ENCODE peak calls at places on chromosome 16, in five cellular contexts. H, D, V, E and Z are unnamed samples.

GRCh38 chr16:12976936-12977335 is 75.5 kb downstream of the SHISA9 start:
- DNase-seq in V (no peak), H (peak; percentile 49), E (peak; percentile 14), D (no peak), Z (no peak)

GRCh38 chr16:11224096-11224893 is 31.7 kb downstream of the SOCS1 start:
- DNase-seq in V (peak; percentile 62), E (no peak), D (no peak), H (peak; percentile 91), Z (peak; percentile 51)

GRCh38 chr16:70390774-70391173 is 44.1 kb downstream of the DDX19A start:
- DNase-seq in D (no peak), H (no peak), E (no peak), V (no peak), Z (no peak)

GRCh38 chr16:83967838-83968482 is at the start of gene NECAB2:
- DNase-seq in V (peak; percentile 67), H (peak; percentile 76), E (peak; percentile 53), D (peak; percentile 8), Z (no peak)

GRCh38 chr16:74999683-75000480 is 1.1 kb downstream of the ZNRF1 start:
- DNase-seq in E (no peak), D (no peak), H (peak; percentile 90), V (no peak), Z (peak; percentile 69)

GRCh38 chr16:57688987-57689771 is 5.4 kb upstream of the DRC7 start:
- DNase-seq in E (no peak), H (no peak), D (no peak), V (no peak), Z (no peak)

GRCh38 chr16:13229039-13229438 is 327.6 kb downstream of the SHISA9 start:
- DNase-seq in H (no peak), V (no peak), E (no peak), D (no peak), Z (no peak)

GRCh38 chr16:27237229-27238015 is 31.1 kb downstream of the NSMCE1 start:
- DNase-seq in E (no peak), D (no peak), V (no peak), H (no peak), Z (no peak)

GRCh38 chr16:31452631-31453106 is 6.6 kb upstream of the ARMC5 start:
- DNase-seq in H (peak; percentile 64), D (peak; percentile 94), V (no peak), E (no peak), Z (no peak)

GRCh38 chr16:24801761-24802302 is 43.9 kb upstream of the SLC5A11 start:
- DNase-seq in V (no peak), D (peak; percentile 11), E (no peak), H (no peak), Z (no peak)

GRCh38 chr16:72236866-72237265 is 64.9 kb upstream of the PMFBP1 start:
- DNase-seq in V (no peak), E (no peak), D (no peak), H (no peak), Z (no peak)

GRCh38 chr16:60788631-60789030 is 1247.6 kb downstream of the CDH8 start:
- DNase-seq in E (no peak), D (no peak), H (no peak), V (no peak), Z (no peak)

GRCh38 chr16:30884760-30885159 is 9.1 kb downstream of the BCL7C start:
- DNase-seq in E (no peak), D (no peak), H (no peak), V (peak; percentile 38), Z (no peak)

GRCh38 chr16:58331024-58331707 is 36.3 kb upstream of the PRSS54 start:
- DNase-seq in H (peak; percentile 91), E (peak; percentile 24), V (peak; percentile 79), D (no peak), Z (no peak)

GRCh38 chr16:22347100-22347820 is 27.2 kb downstream of the CDR2 start:
- DNase-seq in H (no peak), D (no peak), E (no peak), V (no peak), Z (no peak)

GRCh38 chr16:75193265-75193650 is 13.7 kb downstream of the CTRB2 start:
- DNase-seq in E (no peak), H (no peak), D (no peak), V (no peak), Z (no peak)

GRCh38 chr16:82177555-82177954 is 7.5 kb upstream of the MPHOSPH6 start:
- DNase-seq in H (no peak), E (no peak), V (no peak), D (no peak), Z (no peak)

GRCh38 chr16:50848755-50849514 is 107.0 kb downstream of the CYLD start:
- DNase-seq in E (no peak), D (no peak), H (no peak), V (no peak), Z (no peak)

GRCh38 chr16:88453621-88454314 is 688 bp downstream of the ZFPM1 start:
- DNase-seq in H (peak; percentile 65), V (no peak), D (no peak), E (no peak), Z (peak; percentile 35)

GRCh38 chr16:57612494-57612893 is 15.9 kb upstream of the ADGRG1 start:
- DNase-seq in H (peak; percentile 20), V (no peak), D (no peak), E (no peak), Z (peak; percentile 11)

GRCh38 chr16:23496826-23497542 is 13.3 kb downstream of the GGA2 start:
- DNase-seq in H (no peak), D (peak; percentile 21), E (no peak), V (no peak), Z (no peak)

GRCh38 chr16:72568502-72568901 is 396.5 kb upstream of the PMFBP1 start:
- DNase-seq in E (no peak), H (no peak), V (no peak), D (no peak), Z (no peak)

GRCh38 chr16:59973966-59974365 is 1239.8 kb upstream of the GOT2 start:
- DNase-seq in D (no peak), V (no peak), E (no peak), H (no peak), Z (no peak)

GRCh38 chr16:10729649-10730048 is 14.0 kb upstream of the NUBP1 start:
- DNase-seq in E (no peak), V (no peak), D (peak; percentile 38), H (no peak), Z (no peak)

GRCh38 chr16:27154573-27155521 is 48.5 kb upstream of the KDM8 start:
- DNase-seq in D (peak; percentile 21), H (peak; percentile 91), V (peak; percentile 78), E (peak; percentile 65), Z (peak; percentile 74)

GRCh38 chr16:82783933-82784566 is 157.3 kb downstream of the CDH13 start:
- DNase-seq in H (no peak), D (no peak), E (no peak), V (no peak), Z (peak; percentile 63)

GRCh38 chr16:27633221-27633620 is 83.3 kb downstream of the KATNIP start:
- DNase-seq in V (no peak), D (no peak), E (no peak), H (no peak), Z (no peak)

GRCh38 chr16:57411362-57411976 is 6.9 kb downstream of the CCL17 start:
- DNase-seq in E (no peak), V (no peak), D (no peak), H (no peak), Z (no peak)

GRCh38 chr16:57683599-57684545 is 10.7 kb upstream of the DRC7 start:
- DNase-seq in D (no peak), E (no peak), H (no peak), V (no peak), Z (no peak)

GRCh38 chr16:21703589-21704174 is 39.9 kb downstream of the OTOA start:
- DNase-seq in E (no peak), D (no peak), V (no peak), H (no peak), Z (no peak)

GRCh38 chr16:64092284-64092683 is 1029.6 kb downstream of the CDH11 start:
- DNase-seq in V (no peak), D (peak; percentile 65), E (no peak), H (no peak), Z (no peak)

GRCh38 chr16:46649571-46649970 is 28.4 kb upstream of the SHCBP1 start:
- DNase-seq in V (no peak), D (peak; percentile 51), E (no peak), H (no peak), Z (peak; percentile 31)

GRCh38 chr16:23146877-23147601 is 2.2 kb downstream of the USP31 start:
- DNase-seq in H (no peak), D (no peak), V (no peak), E (no peak), Z (no peak)

GRCh38 chr16:11534262-11534661 is 52.5 kb downstream of the LITAF start:
- DNase-seq in V (no peak), D (no peak), E (no peak), H (no peak), Z (no peak)

GRCh38 chr16:54805648-54806047 is 125.0 kb upstream of the IRX5 start:
- DNase-seq in D (no peak), V (no peak), H (no peak), E (no peak), Z (no peak)

GRCh38 chr16:83744521-83744981 is 63.2 kb upstream of the HSBP1 start:
- DNase-seq in V (peak; percentile 46), H (peak; percentile 67), D (peak; percentile 7), E (peak; percentile 2), Z (no peak)

GRCh38 chr16:69187891-69188451 is 1.0 kb downstream of the SNTB2 start:
- DNase-seq in V (peak; percentile 80), E (peak; percentile 31), D (no peak), H (peak; percentile 73), Z (peak; percentile 45)

DNA sequence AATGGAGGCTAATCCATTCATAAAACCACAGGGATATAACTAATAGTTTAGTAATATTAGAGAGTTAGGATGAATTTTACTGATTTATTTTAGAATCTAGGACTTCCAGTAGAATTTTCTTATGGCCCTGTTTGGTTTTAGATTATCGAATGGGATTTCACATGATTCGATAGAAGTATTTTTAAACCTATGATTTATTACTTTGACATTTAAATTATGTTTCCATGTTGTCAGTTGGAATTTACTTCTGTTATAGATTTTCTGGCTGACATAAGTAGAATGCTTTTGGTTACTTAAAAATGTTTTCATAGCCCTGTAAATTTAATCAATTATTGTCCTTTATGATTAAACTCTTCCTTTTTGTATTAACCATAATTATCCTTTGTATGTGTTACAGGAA is 158.8 kb downstream of the CHD9 start:
- DNase-seq in H (no peak), D (no peak), E (no peak), V (no peak), Z (no peak)
- H3K9ac ChIP-seq in H (no peak overlapping the region), D (no peak overlapping the region), E (no peak overlapping the region), V (no peak overlapping the region), Z (no peak overlapping the region)

DNA sequence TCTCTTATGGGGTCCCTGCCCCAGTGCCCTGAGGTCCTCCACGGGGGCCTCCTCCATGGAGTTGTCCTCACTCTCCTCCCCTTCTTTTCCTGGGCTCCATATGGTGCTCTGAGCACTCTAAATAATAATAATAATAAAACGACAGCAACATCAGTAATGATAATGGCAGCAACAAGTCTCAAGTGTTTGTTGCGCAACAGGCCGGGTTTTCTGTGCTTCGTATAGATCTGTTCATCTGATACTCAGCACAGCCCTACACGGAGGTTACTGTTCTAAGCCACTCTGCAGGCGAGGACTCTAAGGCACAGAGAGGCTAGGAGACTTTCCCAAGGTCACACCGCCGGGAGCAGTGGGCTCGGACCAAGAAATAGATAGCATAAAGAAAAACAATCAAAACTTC is 13.7 kb downstream of the CIBAR2 start:
- DNase-seq in E (no peak), V (no peak), H (no peak), D (no peak), Z (no peak)
- H3K27me3 ChIP-seq in E (peaks cover 21% of the 10 kb centered on the region), V (no peaks in the 10 kb centered on the region), H (no peaks in the 10 kb centered on the region), D (peaks cover 42% of the 10 kb centered on the region), Z (no peaks in the 10 kb centered on the region)

GRCh38 chr16:8486985-8487384 is 103.3 kb downstream of the TMEM114 start:
- DNase-seq in E (no peak), V (no peak), D (no peak), H (no peak), Z (no peak)
- H3K9ac ChIP-seq in E (no peak overlapping the region), V (no peak overlapping the region), D (no peak overlapping the region), H (no peak overlapping the region), Z (no peak overlapping the region)

GRCh38 chr16:49271363-49271762 is 10.3 kb downstream of the CBLN1 start:
- DNase-seq in H (no peak), D (no peak), E (no peak), V (peak; percentile 33), Z (no peak)
- H3K27me3 ChIP-seq in H (peaks cover 79% of the 10 kb centered on the region), D (peaks cover 8% of the 10 kb centered on the region), E (peaks cover 42% of the 10 kb centered on the region), V (no peaks in the 10 kb centered on the region), Z (peaks cover 21% of the 10 kb centered on the region)